ENCODE peak calls at places on chromosomes 5 and 9, in six cellular contexts. R is NCI-H1436; F is AG20443; Z is activated naive CD4-positive, alpha-beta T cell; N is osteoblast; X is CD8-positive, alpha-beta memory T cell. B is an unnamed sample.

GRCh38 chr5:88690619-88691560 is 192.1 kb downstream of the MEF2C start:
- DNase-seq in R (peak; percentile 29), F (peak; percentile 86), Z (no peak), N (peak; percentile 96), X (peak; percentile 43), B (no peak)

GRCh38 chr9:115593587-115594091 is 475.7 kb upstream of the TNC start:
- DNase-seq in R (peak; percentile 12), F (peak; percentile 44), Z (no peak), N (no peak), X (no peak), B (no peak)

GRCh38 chr5:171342362-171343111 is 33.5 kb downstream of the TLX3 start:
- DNase-seq in R (peak; percentile 8), F (peak; percentile 71), Z (no peak), N (peak; percentile 87), X (peak; percentile 8), B (no peak)

GRCh38 chr5:135714126-135714894 is 120.2 kb upstream of the SLC25A48 start:
- DNase-seq in R (no peak), F (peak; percentile 72), Z (no peak), N (no peak), X (no peak), B (no peak)

GRCh38 chr5:142109356-142110045 is 922 bp downstream of the NDFIP1 start:
- DNase-seq in R (no peak), F (peak; percentile 21), Z (no peak), N (peak; percentile 64), X (no peak), B (no peak)

GRCh38 chr5:73419414-73420390 is 28.9 kb downstream of the FOXD1 start:
- DNase-seq in R (no peak), F (peak; percentile 79), Z (no peak), N (peak; percentile 91), X (no peak), B (peak; percentile 94)

GRCh38 chr9:71637926-71638325 is 130.4 kb downstream of the CEMIP2 start:
- DNase-seq in R (no peak), F (no peak), Z (no peak), N (no peak), X (no peak), B (no peak)

GRCh38 chr9:76996700-76997099 is 22.8 kb upstream of the FOXB2 start:
- DNase-seq in R (no peak), F (peak; percentile 78), Z (no peak), N (peak; percentile 56), X (no peak), B (no peak)

GRCh38 chr5:135324160-135324559 is 74.9 kb downstream of the MACROH2A1 start:
- DNase-seq in R (no peak), F (no peak), Z (no peak), N (no peak), X (no peak), B (no peak)

GRCh38 chr5:125484272-125485002 is 738.0 kb upstream of the ZNF608 start:
- DNase-seq in R (peak; percentile 46), F (peak; percentile 58), Z (no peak), N (peak; percentile 17), X (no peak), B (peak; percentile 91)

GRCh38 chr9:133055788-133056420 is 5.9 kb upstream of the CEL start:
- DNase-seq in R (no peak), F (no peak), Z (no peak), N (peak; percentile 36), X (no peak), B (no peak)

GRCh38 chr9:34993502-34994428 is 4.2 kb downstream of the DNAJB5 start:
- DNase-seq in R (no peak), F (peak; percentile 61), Z (no peak), N (peak; percentile 86), X (no peak), B (no peak)

GRCh38 chr5:148791696-148792095 is 34.7 kb upstream of the ADRB2 start:
- DNase-seq in R (no peak), F (no peak), Z (no peak), N (no peak), X (no peak), B (no peak)

GRCh38 chr5:37045703-37046102 is 169.1 kb downstream of the NIPBL start:
- DNase-seq in R (no peak), F (no peak), Z (no peak), N (no peak), X (no peak), B (no peak)

GRCh38 chr5:132046915-132047314 is 13.5 kb upstream of the IL3 start:
- DNase-seq in R (no peak), F (no peak), Z (no peak), N (no peak), X (no peak), B (no peak)

GRCh38 chr9:90900130-90900529 is 98.5 kb downstream of the SYK start:
- DNase-seq in R (no peak), F (peak; percentile 60), Z (no peak), N (no peak), X (no peak), B (no peak)

GRCh38 chr5:132485641-132486317 is 4.8 kb downstream of the IRF1 start:
- DNase-seq in R (no peak), F (no peak), Z (no peak), N (no peak), X (no peak), B (no peak)

GRCh38 chr5:172564883-172565282 is 76.2 kb upstream of the NEURL1B start:
- DNase-seq in R (no peak), F (no peak), Z (no peak), N (no peak), X (no peak), B (no peak)

GRCh38 chr5:126464959-126465358 is 41.8 kb downstream of the GRAMD2B start:
- DNase-seq in R (peak; percentile 18), F (no peak), Z (no peak), N (no peak), X (no peak), B (no peak)

GRCh38 chr9:84125046-84125445 is 144.4 kb downstream of the RMI1 start:
- DNase-seq in R (no peak), F (no peak), Z (no peak), N (no peak), X (no peak), B (no peak)

GRCh38 chr9:6842584-6842947 is 84.8 kb downstream of the KDM4C start:
- DNase-seq in R (no peak), F (peak; percentile 27), Z (no peak), N (peak; percentile 90), X (no peak), B (no peak)

GRCh38 chr9:69388596-69388995 is 63.6 kb downstream of the ENTREP1 start:
- DNase-seq in R (no peak), F (no peak), Z (no peak), N (peak; percentile 10), X (no peak), B (no peak)

GRCh38 chr5:2532809-2533208 is 218.7 kb downstream of the IRX2 start:
- DNase-seq in R (no peak), F (no peak), Z (no peak), N (no peak), X (no peak), B (no peak)

GRCh38 chr5:146710348-146710747 is 168.2 kb downstream of the PPP2R2B start:
- DNase-seq in R (no peak), F (no peak), Z (no peak), N (no peak), X (no peak), B (no peak)

GRCh38 chr5:57036621-57037160 is 84.8 kb upstream of the MIER3 start:
- DNase-seq in R (no peak), F (no peak), Z (no peak), N (no peak), X (no peak), B (no peak)

GRCh38 chr5:172456076-172456800 is 1.9 kb upstream of the SH3PXD2B start:
- DNase-seq in R (no peak), F (no peak), Z (no peak), N (no peak), X (no peak), B (no peak)

GRCh38 chr5:147310059-147310704 is 75.4 kb downstream of the STK32A start:
- DNase-seq in R (peak; percentile 59), F (peak; percentile 31), Z (no peak), N (peak; percentile 27), X (no peak), B (no peak)

GRCh38 chr5:158786390-158786789 is 313.3 kb downstream of the EBF1 start:
- DNase-seq in R (no peak), F (no peak), Z (no peak), N (no peak), X (no peak), B (no peak)

GRCh38 chr9:76859860-76860259 is 46.1 kb downstream of the PRUNE2 start:
- DNase-seq in R (no peak), F (no peak), Z (no peak), N (no peak), X (no peak), B (no peak)

GRCh38 chr5:150647275-150648251 is 7.1 kb downstream of the SYNPO start:
- DNase-seq in R (no peak), F (no peak), Z (no peak), N (peak; percentile 63), X (no peak), B (no peak)

GRCh38 chr5:43152946-43153345 is 32.2 kb downstream of the ZNF131 start:
- DNase-seq in R (no peak), F (peak; percentile 79), Z (no peak), N (peak; percentile 84), X (no peak), B (no peak)

GRCh38 chr9:115369322-115369957 is 251.5 kb upstream of the TNC start:
- DNase-seq in R (no peak), F (peak; percentile 22), Z (no peak), N (no peak), X (no peak), B (peak; percentile 92)

GRCh38 chr9:20945269-20945668 is 86.2 kb downstream of the HACD4 start:
- DNase-seq in R (no peak), F (no peak), Z (no peak), N (no peak), X (no peak), B (no peak)

GRCh38 chr9:5626727-5627634 is 1.9 kb upstream of the RIC1 start:
- DNase-seq in R (peak; percentile 8), F (peak; percentile 57), Z (no peak), N (peak; percentile 87), X (no peak), B (peak; percentile 11)

B was measured in brain pericyte.